ENCODE peak calls at places on chromosomes 7 and 10, in eight cellular contexts. One of them, this sample, is unnamed.

GRCh38 chr7:131068604-131069021 is 259.1 kb upstream of the MKLN1 start:
- DNase-seq in Daoy: no peak
- DNase-seq in DMS153: no peak
- DNase-seq in ovary: no peak
- DNase-seq in NCI-H1092: no peak
- DNase-seq in CD8-positive, alpha-beta T cell: no peak
- DNase-seq in amniotic stem cell: no peak
- DNase-seq in EH: peak
- DNase-seq in this sample: peak

GRCh38 chr10:121654021-121654545 is 55.8 kb upstream of the FGFR2 start:
- DNase-seq in NCI-H1092: no peak
- DNase-seq in CD8-positive, alpha-beta T cell: no peak
- DNase-seq in amniotic stem cell: no peak
- DNase-seq in ovary: no peak
- DNase-seq in EH: no peak
- DNase-seq in Daoy: peak
- DNase-seq in DMS153: no peak
- DNase-seq in this sample: no peak

GRCh38 chr10:34985823-34986222 is 104.3 kb downstream of the CUL2 start:
- DNase-seq in ovary: no peak
- DNase-seq in Daoy: no peak
- DNase-seq in CD8-positive, alpha-beta T cell: no peak
- DNase-seq in amniotic stem cell: no peak
- DNase-seq in NCI-H1092: no peak
- DNase-seq in DMS153: no peak
- DNase-seq in EH: peak
- DNase-seq in this sample: peak

GRCh38 chr10:21505711-21506278 is 19.7 kb downstream of the SKIDA1 start:
- DNase-seq in NCI-H1092: no peak
- DNase-seq in amniotic stem cell: no peak
- DNase-seq in CD8-positive, alpha-beta T cell: no peak
- DNase-seq in DMS153: no peak
- DNase-seq in ovary: no peak
- DNase-seq in EH: no peak
- DNase-seq in Daoy: no peak
- DNase-seq in this sample: no peak

GRCh38 chr7:79787623-79788022 is 334.2 kb upstream of the MAGI2 start:
- DNase-seq in DMS153: no peak
- DNase-seq in EH: peak
- DNase-seq in NCI-H1092: no peak
- DNase-seq in Daoy: no peak
- DNase-seq in ovary: no peak
- DNase-seq in amniotic stem cell: no peak
- DNase-seq in CD8-positive, alpha-beta T cell: no peak
- DNase-seq in this sample: no peak

GRCh38 chr7:118352854-118353453 is 128.4 kb downstream of the ANKRD7 start:
- DNase-seq in CD8-positive, alpha-beta T cell: no peak
- DNase-seq in Daoy: no peak
- DNase-seq in amniotic stem cell: no peak
- DNase-seq in DMS153: no peak
- DNase-seq in EH: no peak
- DNase-seq in NCI-H1092: peak
- DNase-seq in ovary: no peak
- DNase-seq in this sample: no peak

GRCh38 chr7:116540743-116541142 is 15.9 kb downstream of the CAV1 start:
- DNase-seq in Daoy: peak
- DNase-seq in NCI-H1092: no peak
- DNase-seq in DMS153: no peak
- DNase-seq in CD8-positive, alpha-beta T cell: no peak
- DNase-seq in amniotic stem cell: no peak
- DNase-seq in ovary: no peak
- DNase-seq in EH: peak
- DNase-seq in this sample: peak

GRCh38 chr7:37508063-37508462 is 59.4 kb upstream of the ELMO1 start:
- DNase-seq in DMS153: no peak
- DNase-seq in EH: no peak
- DNase-seq in ovary: no peak
- DNase-seq in CD8-positive, alpha-beta T cell: no peak
- DNase-seq in Daoy: no peak
- DNase-seq in NCI-H1092: no peak
- DNase-seq in amniotic stem cell: no peak
- DNase-seq in this sample: peak

GRCh38 chr10:57867226-57867625 is 400.5 kb downstream of the IPMK start:
- DNase-seq in CD8-positive, alpha-beta T cell: no peak
- DNase-seq in NCI-H1092: no peak
- DNase-seq in DMS153: no peak
- DNase-seq in ovary: no peak
- DNase-seq in Daoy: no peak
- DNase-seq in EH: no peak
- DNase-seq in amniotic stem cell: no peak
- DNase-seq in this sample: no peak

GRCh38 chr10:13095094-13095493 is 4.9 kb upstream of the OPTN start:
- DNase-seq in DMS153: no peak
- DNase-seq in ovary: no peak
- DNase-seq in CD8-positive, alpha-beta T cell: no peak
- DNase-seq in amniotic stem cell: no peak
- DNase-seq in Daoy: no peak
- DNase-seq in NCI-H1092: no peak
- DNase-seq in EH: no peak
- DNase-seq in this sample: no peak

GRCh38 chr7:157484411-157485081 is 147.7 kb downstream of the DNAJB6 start:
- DNase-seq in DMS153: no peak
- DNase-seq in ovary: no peak
- DNase-seq in NCI-H1092: no peak
- DNase-seq in EH: no peak
- DNase-seq in Daoy: no peak
- DNase-seq in amniotic stem cell: no peak
- DNase-seq in CD8-positive, alpha-beta T cell: no peak
- DNase-seq in this sample: no peak

GRCh38 chr7:25776737-25777109 is 375.3 kb upstream of the NFE2L3 start:
- DNase-seq in ovary: no peak
- DNase-seq in amniotic stem cell: no peak
- DNase-seq in NCI-H1092: no peak
- DNase-seq in EH: no peak
- DNase-seq in DMS153: no peak
- DNase-seq in CD8-positive, alpha-beta T cell: no peak
- DNase-seq in Daoy: no peak
- DNase-seq in this sample: no peak

GRCh38 chr7:83594076-83594475 is 54.9 kb downstream of the SEMA3E start:
- DNase-seq in DMS153: peak
- DNase-seq in ovary: no peak
- DNase-seq in NCI-H1092: peak
- DNase-seq in CD8-positive, alpha-beta T cell: no peak
- DNase-seq in EH: no peak
- DNase-seq in amniotic stem cell: no peak
- DNase-seq in Daoy: no peak
- DNase-seq in this sample: no peak

GRCh38 chr10:20887706-20888535 is 9.2 kb downstream of the NEBL start:
- DNase-seq in amniotic stem cell: no peak
- DNase-seq in EH: no peak
- DNase-seq in DMS153: no peak
- DNase-seq in NCI-H1092: no peak
- DNase-seq in Daoy: no peak
- DNase-seq in ovary: no peak
- DNase-seq in CD8-positive, alpha-beta T cell: no peak
- DNase-seq in this sample: no peak

GRCh38 chr10:60549686-60550085 is 160.0 kb upstream of the ANK3 start:
- DNase-seq in amniotic stem cell: no peak
- DNase-seq in Daoy: no peak
- DNase-seq in CD8-positive, alpha-beta T cell: no peak
- DNase-seq in NCI-H1092: no peak
- DNase-seq in ovary: no peak
- DNase-seq in DMS153: peak
- DNase-seq in EH: peak
- DNase-seq in this sample: peak

GRCh38 chr10:75303045-75303777 is 67.5 kb upstream of the COMTD1 start:
- DNase-seq in CD8-positive, alpha-beta T cell: no peak
- DNase-seq in EH: no peak
- DNase-seq in amniotic stem cell: no peak
- DNase-seq in Daoy: no peak
- DNase-seq in DMS153: no peak
- DNase-seq in ovary: no peak
- DNase-seq in NCI-H1092: no peak
- DNase-seq in this sample: no peak

GRCh38 chr7:155337946-155338631 is 40.4 kb downstream of the INSIG1 start:
- DNase-seq in Daoy: no peak
- DNase-seq in ovary: no peak
- DNase-seq in EH: no peak
- DNase-seq in CD8-positive, alpha-beta T cell: no peak
- DNase-seq in NCI-H1092: no peak
- DNase-seq in amniotic stem cell: no peak
- DNase-seq in DMS153: no peak
- DNase-seq in this sample: no peak

GRCh38 chr10:63537511-63537910 is 16.3 kb downstream of the REEP3 start:
- DNase-seq in amniotic stem cell: no peak
- DNase-seq in NCI-H1092: no peak
- DNase-seq in DMS153: no peak
- DNase-seq in EH: no peak
- DNase-seq in CD8-positive, alpha-beta T cell: no peak
- DNase-seq in Daoy: no peak
- DNase-seq in ovary: no peak
- DNase-seq in this sample: no peak

GRCh38 chr10:44981172-44982113 is 2.8 kb upstream of the DEPP1 start:
- DNase-seq in EH: peak
- DNase-seq in amniotic stem cell: peak
- DNase-seq in CD8-positive, alpha-beta T cell: no peak
- DNase-seq in ovary: peak
- DNase-seq in Daoy: peak
- DNase-seq in NCI-H1092: no peak
- DNase-seq in DMS153: peak
- DNase-seq in this sample: peak

GRCh38 chr7:155973451-155973997 is 161.3 kb upstream of the SHH start:
- DNase-seq in ovary: no peak
- DNase-seq in amniotic stem cell: no peak
- DNase-seq in NCI-H1092: no peak
- DNase-seq in CD8-positive, alpha-beta T cell: no peak
- DNase-seq in DMS153: no peak
- DNase-seq in Daoy: no peak
- DNase-seq in EH: no peak
- DNase-seq in this sample: no peak

GRCh38 chr7:117951285-117951684 is 78.0 kb upstream of the CTTNBP2 start:
- DNase-seq in NCI-H1092: no peak
- DNase-seq in DMS153: no peak
- DNase-seq in CD8-positive, alpha-beta T cell: no peak
- DNase-seq in Daoy: peak
- DNase-seq in EH: no peak
- DNase-seq in amniotic stem cell: no peak
- DNase-seq in ovary: no peak
- DNase-seq in this sample: no peak

GRCh38 chr10:60172363-60172990 is 217.2 kb downstream of the ANK3 start:
- DNase-seq in NCI-H1092: no peak
- DNase-seq in ovary: no peak
- DNase-seq in Daoy: no peak
- DNase-seq in DMS153: peak
- DNase-seq in amniotic stem cell: no peak
- DNase-seq in EH: no peak
- DNase-seq in CD8-positive, alpha-beta T cell: no peak
- DNase-seq in this sample: no peak

GRCh38 chr7:936131-937054 is 18.1 kb downstream of the ADAP1 start:
- DNase-seq in Daoy: peak
- DNase-seq in amniotic stem cell: no peak
- DNase-seq in ovary: no peak
- DNase-seq in NCI-H1092: no peak
- DNase-seq in EH: peak
- DNase-seq in DMS153: no peak
- DNase-seq in CD8-positive, alpha-beta T cell: no peak
- DNase-seq in this sample: no peak

GRCh38 chr10:58412502-58412961 is 27.3 kb downstream of the TFAM start:
- DNase-seq in CD8-positive, alpha-beta T cell: no peak
- DNase-seq in Daoy: peak
- DNase-seq in ovary: no peak
- DNase-seq in DMS153: no peak
- DNase-seq in NCI-H1092: no peak
- DNase-seq in amniotic stem cell: no peak
- DNase-seq in EH: peak
- DNase-seq in this sample: no peak

GRCh38 chr10:24027107-24027506 is 181.8 kb upstream of the KIAA1217 start:
- DNase-seq in NCI-H1092: no peak
- DNase-seq in amniotic stem cell: no peak
- DNase-seq in EH: no peak
- DNase-seq in CD8-positive, alpha-beta T cell: no peak
- DNase-seq in ovary: no peak
- DNase-seq in Daoy: no peak
- DNase-seq in DMS153: no peak
- DNase-seq in this sample: no peak

GRCh38 chr10:71225291-71226058 is 13.1 kb downstream of the UNC5B start:
- DNase-seq in NCI-H1092: no peak
- DNase-seq in ovary: no peak
- DNase-seq in Daoy: no peak
- DNase-seq in CD8-positive, alpha-beta T cell: no peak
- DNase-seq in DMS153: no peak
- DNase-seq in amniotic stem cell: no peak
- DNase-seq in EH: no peak
- DNase-seq in this sample: no peak

GRCh38 chr7:47807756-47808155 is 140.5 kb downstream of the PKD1L1 start:
- DNase-seq in Daoy: no peak
- DNase-seq in DMS153: peak
- DNase-seq in EH: no peak
- DNase-seq in amniotic stem cell: no peak
- DNase-seq in ovary: no peak
- DNase-seq in CD8-positive, alpha-beta T cell: no peak
- DNase-seq in NCI-H1092: no peak
- DNase-seq in this sample: peak

GRCh38 chr7:9149499-9150082 is 716.2 kb downstream of the NXPH1 start:
- DNase-seq in DMS153: no peak
- DNase-seq in ovary: no peak
- DNase-seq in Daoy: no peak
- DNase-seq in NCI-H1092: no peak
- DNase-seq in CD8-positive, alpha-beta T cell: no peak
- DNase-seq in amniotic stem cell: no peak
- DNase-seq in EH: no peak
- DNase-seq in this sample: no peak

GRCh38 chr7:20577362-20578069 is 38.0 kb upstream of the ABCB5 start:
- DNase-seq in amniotic stem cell: no peak
- DNase-seq in ovary: no peak
- DNase-seq in EH: no peak
- DNase-seq in Daoy: no peak
- DNase-seq in NCI-H1092: no peak
- DNase-seq in CD8-positive, alpha-beta T cell: no peak
- DNase-seq in DMS153: no peak
- DNase-seq in this sample: no peak

GRCh38 chr7:50266893-50267386 is 37.6 kb upstream of the IKZF1 start:
- DNase-seq in NCI-H1092: no peak
- DNase-seq in CD8-positive, alpha-beta T cell: peak
- DNase-seq in DMS153: no peak
- DNase-seq in Daoy: peak
- DNase-seq in EH: no peak
- DNase-seq in ovary: no peak
- DNase-seq in amniotic stem cell: no peak
- DNase-seq in this sample: no peak

GRCh38 chr10:14481752-14482151 is 151.0 kb upstream of the FRMD4A start:
- DNase-seq in CD8-positive, alpha-beta T cell: no peak
- DNase-seq in Daoy: no peak
- DNase-seq in ovary: no peak
- DNase-seq in EH: peak
- DNase-seq in amniotic stem cell: no peak
- DNase-seq in NCI-H1092: no peak
- DNase-seq in DMS153: no peak
- DNase-seq in this sample: no peak

GRCh38 chr7:94620703-94621118 is 35.2 kb downstream of the SGCE start:
- DNase-seq in Daoy: peak
- DNase-seq in DMS153: peak
- DNase-seq in EH: peak
- DNase-seq in amniotic stem cell: peak
- DNase-seq in CD8-positive, alpha-beta T cell: no peak
- DNase-seq in NCI-H1092: no peak
- DNase-seq in ovary: peak
- DNase-seq in this sample: peak

GRCh38 chr10:22570234-22570633 is 144.1 kb downstream of the PIP4K2A start:
- DNase-seq in CD8-positive, alpha-beta T cell: no peak
- DNase-seq in Daoy: no peak
- DNase-seq in NCI-H1092: no peak
- DNase-seq in EH: no peak
- DNase-seq in DMS153: no peak
- DNase-seq in ovary: no peak
- DNase-seq in amniotic stem cell: no peak
- DNase-seq in this sample: no peak

GRCh38 chr7:155741805-155742204 is 70.5 kb downstream of the SHH start:
- DNase-seq in NCI-H1092: no peak
- DNase-seq in amniotic stem cell: no peak
- DNase-seq in EH: no peak
- DNase-seq in ovary: no peak
- DNase-seq in DMS153: no peak
- DNase-seq in CD8-positive, alpha-beta T cell: no peak
- DNase-seq in Daoy: peak
- DNase-seq in this sample: no peak

This sample was measured in dermis blood vessel endothelial cell.